ENCODE peak calls at places on chromosomes 5 and 9, in eight cellular contexts. G, J, W, X, U, C, P and L are unnamed samples.
A peak's percentile ranks its signal among the peaks of the same experiment; 100 is the strongest.

GRCh38 chr5:157335534-157336422 is 69.9 kb downstream of the CYFIP2 start:
- DNase-seq in P (peak; percentile 74), C (no peak), W (no peak), X (no peak), J (no peak), G (no peak), U (peak; percentile 76), L (no peak)

GRCh38 chr9:120742951-120743416 is 28.7 kb upstream of the MEGF9 start:
- DNase-seq in X (no peak), U (peak; percentile 35), G (no peak), W (no peak), C (no peak), J (no peak), P (no peak), L (no peak)

GRCh38 chr5:91151947-91152346 is 231.2 kb downstream of the ARRDC3 start:
- DNase-seq in P (peak; percentile 70), J (peak; percentile 82), U (peak; percentile 90), G (no peak), C (peak; percentile 73), X (no peak), W (no peak), L (no peak)

GRCh38 chr9:29802454-29802853 is 2229.2 kb upstream of the C9orf72 start:
- DNase-seq in X (no peak), G (no peak), P (no peak), U (no peak), W (no peak), C (no peak), J (no peak), L (no peak)

GRCh38 chr9:4144869-4145268 is 155.0 kb downstream of the GLIS3 start:
- DNase-seq in C (no peak), X (no peak), W (no peak), J (no peak), U (no peak), P (no peak), G (no peak), L (no peak)

GRCh38 chr9:93064392-93065124 is 6.1 kb downstream of the SUSD3 start:
- DNase-seq in X (no peak), G (no peak), P (no peak), W (peak; percentile 96), U (no peak), C (no peak), J (no peak), L (peak; percentile 99)

GRCh38 chr9:97548379-97548778 is 46.9 kb downstream of the TMOD1 start:
- DNase-seq in U (no peak), P (no peak), G (no peak), W (no peak), J (no peak), C (no peak), X (no peak), L (no peak)

GRCh38 chr9:121725008-121725795 is 73.8 kb downstream of the DAB2IP start:
- DNase-seq in J (peak; percentile 99), C (peak; percentile 84), X (no peak), U (peak; percentile 100), P (peak; percentile 99), W (no peak), G (peak; percentile 94), L (no peak)

GRCh38 chr9:96344458-96345180 is 38.9 kb downstream of the SLC35D2 start:
- DNase-seq in C (no peak), W (no peak), U (peak; percentile 95), P (peak; percentile 90), X (no peak), G (peak; percentile 40), J (peak; percentile 87), L (no peak)

GRCh38 chr9:108103294-108103693 is 613.7 kb upstream of the KLF4 start:
- DNase-seq in X (no peak), G (no peak), J (no peak), C (no peak), U (peak; percentile 63), W (no peak), P (no peak), L (no peak)

GRCh38 chr9:136409557-136410455 is 608 bp downstream of the ENTR1 start:
- DNase-seq in C (peak; percentile 76), W (peak; percentile 38), G (no peak), X (no peak), J (no peak), U (peak; percentile 22), P (peak; percentile 30), L (peak; percentile 58)

GRCh38 chr9:35962126-35962906 is 4.4 kb upstream of the OR2S2 start:
- DNase-seq in W (no peak), G (peak; percentile 49), U (peak; percentile 85), X (no peak), C (no peak), P (peak; percentile 55), J (peak; percentile 76), L (no peak)

GRCh38 chr9:130276121-130276520 is 10.6 kb downstream of the HMCN2 start:
- DNase-seq in C (no peak), W (no peak), J (peak; percentile 48), U (peak; percentile 81), P (no peak), G (no peak), X (no peak), L (no peak)

GRCh38 chr9:92960561-92961290 is 13.4 kb downstream of the FGD3 start:
- DNase-seq in P (no peak), U (no peak), W (no peak), X (no peak), C (peak; percentile 32), G (no peak), J (no peak), L (no peak)

GRCh38 chr5:99191181-99191775 is 262.5 kb upstream of the CHD1 start:
- DNase-seq in G (no peak), C (no peak), U (no peak), P (no peak), J (no peak), X (no peak), W (no peak), L (no peak)

GRCh38 chr9:33687779-33688178 is 107.6 kb upstream of the PRSS3 start:
- DNase-seq in J (no peak), P (no peak), W (no peak), G (no peak), C (no peak), U (peak; percentile 7), X (no peak), L (no peak)

GRCh38 chr5:143066556-143067281 is 296.5 kb downstream of the ARHGAP26 start:
- DNase-seq in J (peak; percentile 70), G (peak; percentile 49), U (no peak), C (no peak), P (no peak), W (peak; percentile 39), X (no peak), L (peak; percentile 58)

GRCh38 chr5:172479034-172479783 is 24.9 kb upstream of the SH3PXD2B start:
- DNase-seq in G (peak; percentile 85), W (peak; percentile 70), P (peak; percentile 83), U (peak; percentile 88), J (peak; percentile 94), X (peak; percentile 61), C (peak; percentile 85), L (peak; percentile 81)

GRCh38 chr5:173823721-173824567 is 64.2 kb upstream of the CPEB4 start:
- DNase-seq in C (no peak), G (no peak), X (peak; percentile 29), J (no peak), U (peak; percentile 85), W (no peak), P (peak; percentile 67), L (no peak)

GRCh38 chr5:89847743-89848142 is 561.8 kb downstream of the CETN3 start:
- DNase-seq in W (no peak), U (peak; percentile 1), C (no peak), G (no peak), J (no peak), X (no peak), P (peak; percentile 6), L (no peak)

GRCh38 chr9:73143606-73144328 is 7.9 kb upstream of the ANXA1 start:
- DNase-seq in C (no peak), P (peak; percentile 67), G (no peak), W (no peak), X (no peak), U (peak; percentile 88), J (no peak), L (no peak)

DNA sequence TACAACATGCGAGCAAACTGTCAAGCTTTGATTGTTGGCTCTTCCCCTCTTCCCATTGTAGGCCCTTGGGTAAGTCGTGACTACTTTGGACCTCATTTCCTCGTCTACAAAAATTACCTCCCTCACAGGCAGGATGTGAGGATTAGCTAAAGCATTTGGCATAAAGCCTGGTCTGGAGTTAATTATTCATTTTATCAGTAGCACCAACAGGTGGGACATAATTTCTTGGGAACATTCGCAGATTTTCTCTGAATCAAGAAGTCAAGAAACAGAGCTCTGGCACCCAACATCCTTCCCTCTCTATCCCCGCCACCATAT is 39.9 kb upstream of the SEMA6A start:
- DNase-seq in G (no peak), U (no peak), W (no peak), P (no peak), C (no peak), J (no peak), X (no peak), L (no peak)
- TF ChIP-seq CTCF in G (no peak), U (no peak), W (no peak), P (no peak), C (no peak), J (no peak), X (no peak), L (no peak)

GRCh38 chr5:110048508-110048907 is 358.8 kb downstream of the MAN2A1 start:
- DNase-seq in U (no peak), P (no peak), X (no peak), C (no peak), J (no peak), G (no peak), W (no peak), L (no peak)

GRCh38 chr5:110043025-110043424 is 353.3 kb downstream of the MAN2A1 start:
- DNase-seq in W (no peak), J (no peak), G (no peak), P (no peak), X (no peak), U (no peak), C (no peak), L (no peak)

GRCh38 chr5:110040178-110040577 is 350.5 kb downstream of the MAN2A1 start:
- DNase-seq in P (no peak), J (no peak), G (no peak), W (no peak), C (no peak), U (no peak), X (no peak), L (no peak)

GRCh38 chr5:110050640-110051345 is 361.1 kb downstream of the MAN2A1 start:
- DNase-seq in W (no peak), G (no peak), U (no peak), P (no peak), X (no peak), C (no peak), J (no peak), L (no peak)

GRCh38 chr5:110045153-110045552 is 355.4 kb downstream of the MAN2A1 start:
- DNase-seq in G (no peak), C (no peak), W (no peak), J (no peak), P (no peak), U (no peak), X (no peak), L (no peak)
- TF ChIP-seq CTCF in G (no peak), C (peak; percentile 16), W (no peak), J (no peak), P (peak; percentile 11), U (no peak), X (no peak), L (no peak)

GRCh38 chr5:18043344-18043743 is 409.1 kb downstream of the TAF11L14 start:
- DNase-seq in P (no peak), W (no peak), X (no peak), G (no peak), U (no peak), C (no peak), J (no peak), L (no peak)
- TF ChIP-seq CTCF in P (no peak), W (no peak), X (no peak), G (no peak), U (no peak), C (no peak), J (no peak), L (no peak)

GRCh38 chr5:35166043-35166442 is 64.2 kb downstream of the PRLR start:
- DNase-seq in X (no peak), W (no peak), C (no peak), J (no peak), G (no peak), U (no peak), P (no peak), L (no peak)
- TF ChIP-seq CTCF in X (no peak), W (no peak), C (no peak), J (no peak), G (no peak), U (peak; percentile 18), P (peak; percentile 6), L (no peak)